ENCODE peak calls at places on chromosomes 3 and 15, in seven cellular contexts. One of them, this sample, is unnamed. For H3K27me3, the result is how much of the 10 kb centered on the place peaks cover.

GRCh38 chr3:33277193-33277882 is at the start of gene FBXL2:
- DNase-seq in esophagus muscularis mucosa: no peak
- DNase-seq in transverse colon: peak
- DNase-seq in endothelial cell of umbilical vein: peak
- DNase-seq in HCT116: peak
- DNase-seq in HL-60: no peak
- DNase-seq in breast epithelium: peak
- DNase-seq in this sample: peak

GRCh38 chr3:156535162-156535627 is 19.7 kb downstream of the SSR3 start:
- DNase-seq in HCT116: peak
- DNase-seq in endothelial cell of umbilical vein: peak
- DNase-seq in transverse colon: peak
- DNase-seq in breast epithelium: peak
- DNase-seq in esophagus muscularis mucosa: no peak
- DNase-seq in HL-60: peak
- DNase-seq in this sample: no peak

GRCh38 chr3:16059081-16059537 is 115.4 kb upstream of the GALNT15 start:
- DNase-seq in breast epithelium: no peak
- DNase-seq in HL-60: no peak
- DNase-seq in HCT116: no peak
- DNase-seq in esophagus muscularis mucosa: no peak
- DNase-seq in transverse colon: no peak
- DNase-seq in endothelial cell of umbilical vein: no peak
- DNase-seq in this sample: no peak

GRCh38 chr3:103693831-103694230 is 1259.0 kb downstream of the ZPLD1 start:
- DNase-seq in esophagus muscularis mucosa: no peak
- DNase-seq in transverse colon: no peak
- DNase-seq in HL-60: no peak
- DNase-seq in breast epithelium: no peak
- DNase-seq in HCT116: no peak
- DNase-seq in endothelial cell of umbilical vein: no peak
- DNase-seq in this sample: no peak

GRCh38 chr3:99789322-99789721 is 28.3 kb upstream of the CMSS1 start:
- DNase-seq in breast epithelium: no peak
- DNase-seq in HCT116: peak
- DNase-seq in endothelial cell of umbilical vein: peak
- DNase-seq in transverse colon: peak
- DNase-seq in esophagus muscularis mucosa: no peak
- DNase-seq in HL-60: peak
- DNase-seq in this sample: no peak

GRCh38 chr3:16318216-16318615 is 53.2 kb downstream of the OXNAD1 start:
- DNase-seq in breast epithelium: no peak
- DNase-seq in endothelial cell of umbilical vein: no peak
- DNase-seq in HL-60: no peak
- DNase-seq in transverse colon: no peak
- DNase-seq in esophagus muscularis mucosa: no peak
- DNase-seq in HCT116: no peak
- DNase-seq in this sample: no peak

GRCh38 chr3:197750863-197751737 is 1.4 kb downstream of the FYTTD1 start:
- DNase-seq in breast epithelium: peak
- DNase-seq in esophagus muscularis mucosa: no peak
- DNase-seq in transverse colon: peak
- DNase-seq in endothelial cell of umbilical vein: peak
- DNase-seq in HL-60: peak
- DNase-seq in HCT116: no peak
- DNase-seq in this sample: peak

GRCh38 chr15:22786868-22787698 is 639 bp downstream of the NIPA1 start:
- DNase-seq in transverse colon: peak
- DNase-seq in HL-60: no peak
- DNase-seq in esophagus muscularis mucosa: no peak
- DNase-seq in endothelial cell of umbilical vein: peak
- DNase-seq in breast epithelium: no peak
- DNase-seq in HCT116: no peak
- DNase-seq in this sample: peak

GRCh38 chr3:144128117-144128892 is 156.7 kb downstream of the DIPK2A start:
- DNase-seq in breast epithelium: no peak
- DNase-seq in HCT116: no peak
- DNase-seq in transverse colon: no peak
- DNase-seq in HL-60: no peak
- DNase-seq in endothelial cell of umbilical vein: no peak
- DNase-seq in esophagus muscularis mucosa: no peak
- DNase-seq in this sample: no peak

GRCh38 chr3:17111556-17111955 is 226.8 kb downstream of the PLCL2 start:
- DNase-seq in transverse colon: no peak
- DNase-seq in HCT116: no peak
- DNase-seq in HL-60: no peak
- DNase-seq in breast epithelium: no peak
- DNase-seq in endothelial cell of umbilical vein: no peak
- DNase-seq in esophagus muscularis mucosa: no peak
- DNase-seq in this sample: no peak

GRCh38 chr3:184740509-184741258 is 28.8 kb upstream of the MAGEF1 start:
- DNase-seq in endothelial cell of umbilical vein: no peak
- DNase-seq in HCT116: peak
- DNase-seq in esophagus muscularis mucosa: no peak
- DNase-seq in transverse colon: no peak
- DNase-seq in breast epithelium: peak
- DNase-seq in HL-60: no peak
- DNase-seq in this sample: peak

GRCh38 chr3:188584958-188585689 is 431.2 kb downstream of the LPP start:
- DNase-seq in transverse colon: no peak
- DNase-seq in HCT116: no peak
- DNase-seq in endothelial cell of umbilical vein: peak
- DNase-seq in HL-60: peak
- DNase-seq in breast epithelium: no peak
- DNase-seq in esophagus muscularis mucosa: no peak
- DNase-seq in this sample: no peak

GRCh38 chr3:120160050-120160449 is 65.8 kb upstream of the GSK3B start:
- DNase-seq in HL-60: peak
- DNase-seq in endothelial cell of umbilical vein: no peak
- DNase-seq in HCT116: peak
- DNase-seq in breast epithelium: peak
- DNase-seq in esophagus muscularis mucosa: peak
- DNase-seq in transverse colon: peak
- DNase-seq in this sample: no peak

GRCh38 chr15:101641134-101641764 is 10.9 kb downstream of the TM2D3 start:
- DNase-seq in endothelial cell of umbilical vein: peak
- DNase-seq in transverse colon: peak
- DNase-seq in esophagus muscularis mucosa: peak
- DNase-seq in HCT116: peak
- DNase-seq in HL-60: peak
- DNase-seq in breast epithelium: peak
- DNase-seq in this sample: peak

GRCh38 chr3:33426630-33427341 is 13.4 kb downstream of the UBP1 start:
- DNase-seq in HCT116: no peak
- DNase-seq in esophagus muscularis mucosa: no peak
- DNase-seq in transverse colon: peak
- DNase-seq in endothelial cell of umbilical vein: no peak
- DNase-seq in breast epithelium: no peak
- DNase-seq in HL-60: no peak
- DNase-seq in this sample: no peak

GRCh38 chr3:124859025-124859424 is 28.1 kb downstream of the ITGB5 start:
- DNase-seq in HL-60: no peak
- DNase-seq in transverse colon: no peak
- DNase-seq in breast epithelium: no peak
- DNase-seq in HCT116: no peak
- DNase-seq in esophagus muscularis mucosa: no peak
- DNase-seq in endothelial cell of umbilical vein: peak
- DNase-seq in this sample: no peak

GRCh38 chr3:169283902-169284451 is 379.5 kb downstream of the MECOM start:
- DNase-seq in HCT116: no peak
- DNase-seq in transverse colon: no peak
- DNase-seq in esophagus muscularis mucosa: no peak
- DNase-seq in breast epithelium: no peak
- DNase-seq in endothelial cell of umbilical vein: no peak
- DNase-seq in HL-60: no peak
- DNase-seq in this sample: no peak

GRCh38 chr3:9404680-9405079 is 7.3 kb downstream of the SETD5 start:
- DNase-seq in esophagus muscularis mucosa: no peak
- DNase-seq in endothelial cell of umbilical vein: peak
- DNase-seq in breast epithelium: no peak
- DNase-seq in transverse colon: no peak
- DNase-seq in HL-60: no peak
- DNase-seq in HCT116: no peak
- DNase-seq in this sample: no peak

GRCh38 chr3:58021072-58021959 is 13.1 kb downstream of the FLNB start:
- DNase-seq in transverse colon: no peak
- DNase-seq in HL-60: no peak
- DNase-seq in esophagus muscularis mucosa: no peak
- DNase-seq in endothelial cell of umbilical vein: no peak
- DNase-seq in HCT116: no peak
- DNase-seq in breast epithelium: no peak
- DNase-seq in this sample: peak

GRCh38 chr3:111668912-111669488 is 73.9 kb upstream of the ZBED2 start:
- DNase-seq in HCT116: peak
- DNase-seq in HL-60: peak
- DNase-seq in transverse colon: no peak
- DNase-seq in breast epithelium: no peak
- DNase-seq in esophagus muscularis mucosa: no peak
- DNase-seq in endothelial cell of umbilical vein: peak
- DNase-seq in this sample: no peak

GRCh38 chr15:58355352-58355964 is 76.3 kb upstream of the LIPC start:
- DNase-seq in HCT116: no peak
- DNase-seq in breast epithelium: no peak
- DNase-seq in esophagus muscularis mucosa: peak
- DNase-seq in HL-60: no peak
- DNase-seq in transverse colon: no peak
- DNase-seq in endothelial cell of umbilical vein: peak
- DNase-seq in this sample: no peak

GRCh38 chr15:84859143-84859542 is 25.3 kb upstream of the SLC28A1 start:
- DNase-seq in esophagus muscularis mucosa: no peak
- DNase-seq in transverse colon: peak
- DNase-seq in HL-60: no peak
- DNase-seq in HCT116: peak
- DNase-seq in breast epithelium: peak
- DNase-seq in endothelial cell of umbilical vein: no peak
- DNase-seq in this sample: no peak

GRCh38 chr15:62749445-62749844 is 293.1 kb upstream of the TPM1 start:
- DNase-seq in HCT116: no peak
- DNase-seq in breast epithelium: no peak
- DNase-seq in transverse colon: no peak
- DNase-seq in esophagus muscularis mucosa: no peak
- DNase-seq in endothelial cell of umbilical vein: no peak
- DNase-seq in HL-60: no peak
- DNase-seq in this sample: no peak

GRCh38 chr15:73755481-73755880 is 2.3 kb upstream of the INSYN1 start:
- DNase-seq in breast epithelium: no peak
- DNase-seq in endothelial cell of umbilical vein: no peak
- DNase-seq in HCT116: no peak
- DNase-seq in transverse colon: no peak
- DNase-seq in esophagus muscularis mucosa: no peak
- DNase-seq in HL-60: no peak
- DNase-seq in this sample: no peak
- H3K27me3 ChIP-seq in breast epithelium: under half
- H3K27me3 ChIP-seq in endothelial cell of umbilical vein: under half
- H3K27me3 ChIP-seq in HCT116: under half
- H3K27me3 ChIP-seq in transverse colon: half or more
- H3K27me3 ChIP-seq in esophagus muscularis mucosa: under half
- H3K27me3 ChIP-seq in HL-60: under half
- H3K27me3 ChIP-seq in this sample: under half

GRCh38 chr15:96327155-96327741 is 3.3 kb upstream of the NR2F2 start:
- DNase-seq in endothelial cell of umbilical vein: peak
- DNase-seq in transverse colon: no peak
- DNase-seq in esophagus muscularis mucosa: no peak
- DNase-seq in breast epithelium: peak
- DNase-seq in HCT116: peak
- DNase-seq in HL-60: peak
- DNase-seq in this sample: no peak
- TF ChIP-seq POLR2AphosphoS5 in endothelial cell of umbilical vein: no peak
- TF ChIP-seq POLR2AphosphoS5 in transverse colon: no peak
- TF ChIP-seq POLR2AphosphoS5 in esophagus muscularis mucosa: peak
- TF ChIP-seq POLR2AphosphoS5 in breast epithelium: no peak
- TF ChIP-seq POLR2AphosphoS5 in HCT116: peak
- TF ChIP-seq POLR2AphosphoS5 in HL-60: no peak
- TF ChIP-seq POLR2AphosphoS5 in this sample: no peak

GRCh38 chr3:123375014-123375940 is 73.6 kb downstream of the ADCY5 start:
- DNase-seq in endothelial cell of umbilical vein: no peak
- DNase-seq in HCT116: no peak
- DNase-seq in esophagus muscularis mucosa: no peak
- DNase-seq in breast epithelium: no peak
- DNase-seq in transverse colon: no peak
- DNase-seq in HL-60: no peak
- DNase-seq in this sample: no peak

GRCh38 chr3:123378409-123378915 is 70.4 kb downstream of the ADCY5 start:
- DNase-seq in esophagus muscularis mucosa: no peak
- DNase-seq in breast epithelium: no peak
- DNase-seq in endothelial cell of umbilical vein: no peak
- DNase-seq in HL-60: no peak
- DNase-seq in transverse colon: no peak
- DNase-seq in HCT116: no peak
- DNase-seq in this sample: no peak

GRCh38 chr3:123377173-123377740 is 71.6 kb downstream of the ADCY5 start:
- DNase-seq in HL-60: no peak
- DNase-seq in endothelial cell of umbilical vein: no peak
- DNase-seq in esophagus muscularis mucosa: no peak
- DNase-seq in breast epithelium: no peak
- DNase-seq in HCT116: no peak
- DNase-seq in transverse colon: no peak
- DNase-seq in this sample: peak

GRCh38 chr3:123374016-123374415 is 74.9 kb downstream of the ADCY5 start:
- DNase-seq in endothelial cell of umbilical vein: no peak
- DNase-seq in esophagus muscularis mucosa: no peak
- DNase-seq in transverse colon: no peak
- DNase-seq in HL-60: no peak
- DNase-seq in HCT116: no peak
- DNase-seq in breast epithelium: no peak
- DNase-seq in this sample: peak

GRCh38 chr3:123376451-123377172 is 72.3 kb downstream of the ADCY5 start:
- DNase-seq in transverse colon: no peak
- DNase-seq in esophagus muscularis mucosa: no peak
- DNase-seq in endothelial cell of umbilical vein: no peak
- DNase-seq in HL-60: no peak
- DNase-seq in breast epithelium: peak
- DNase-seq in HCT116: no peak
- DNase-seq in this sample: no peak
- H3K27me3 ChIP-seq in transverse colon: under half
- H3K27me3 ChIP-seq in esophagus muscularis mucosa: under half
- H3K27me3 ChIP-seq in endothelial cell of umbilical vein: under half
- H3K27me3 ChIP-seq in HL-60: under half
- H3K27me3 ChIP-seq in breast epithelium: under half
- H3K27me3 ChIP-seq in HCT116: under half
- H3K27me3 ChIP-seq in this sample: under half

GRCh38 chr15:99682455-99682854 is 50.8 kb downstream of the LYSMD4 start:
- DNase-seq in endothelial cell of umbilical vein: peak
- DNase-seq in HCT116: no peak
- DNase-seq in esophagus muscularis mucosa: no peak
- DNase-seq in transverse colon: no peak
- DNase-seq in HL-60: no peak
- DNase-seq in breast epithelium: no peak
- DNase-seq in this sample: no peak

GRCh38 chr15:99677540-99678134 is 55.6 kb downstream of the LYSMD4 start:
- DNase-seq in HL-60: no peak
- DNase-seq in transverse colon: no peak
- DNase-seq in HCT116: no peak
- DNase-seq in endothelial cell of umbilical vein: no peak
- DNase-seq in esophagus muscularis mucosa: no peak
- DNase-seq in breast epithelium: no peak
- DNase-seq in this sample: no peak

GRCh38 chr15:99686290-99686689 is 46.9 kb downstream of the LYSMD4 start:
- DNase-seq in HCT116: no peak
- DNase-seq in transverse colon: no peak
- DNase-seq in endothelial cell of umbilical vein: no peak
- DNase-seq in breast epithelium: no peak
- DNase-seq in esophagus muscularis mucosa: no peak
- DNase-seq in HL-60: no peak
- DNase-seq in this sample: no peak

GRCh38 chr15:99683000-99683670 is 50.1 kb downstream of the LYSMD4 start:
- DNase-seq in breast epithelium: no peak
- DNase-seq in endothelial cell of umbilical vein: peak
- DNase-seq in transverse colon: no peak
- DNase-seq in esophagus muscularis mucosa: no peak
- DNase-seq in HCT116: no peak
- DNase-seq in HL-60: no peak
- DNase-seq in this sample: no peak
- TF ChIP-seq POLR2AphosphoS5 in breast epithelium: no peak
- TF ChIP-seq POLR2AphosphoS5 in endothelial cell of umbilical vein: peak
- TF ChIP-seq POLR2AphosphoS5 in transverse colon: no peak
- TF ChIP-seq POLR2AphosphoS5 in esophagus muscularis mucosa: no peak
- TF ChIP-seq POLR2AphosphoS5 in HCT116: no peak
- TF ChIP-seq POLR2AphosphoS5 in HL-60: no peak
- TF ChIP-seq POLR2AphosphoS5 in this sample: no peak

This sample was measured in spleen.